ENCODE peak calls at places on chromosomes 4 and X, in nine cellular contexts. E is iris pigment epithelial cell; D is ascending aorta; K is stimulated activated CD4-positive, alpha-beta T cell treated with anti-CD3 and anti-CD28 coated beads, TNF-alpha, amount 100 ng/mL, for 1 hour; W is AG09309; G is ELR; H is immature natural killer cell; L is H54; Z is NCI-H524. I is an unnamed sample.
A peak's percentile ranks its signal among the peaks of the same experiment; 100 is the strongest.

GRCh38 chr4:164097119-164097518 is 602.6 kb downstream of the TMA16 start:
- DNase-seq in W (no peak), H (no peak), Z (no peak), G (peak; percentile 1), D (no peak), L (no peak), K (no peak), E (no peak), I (no peak)

GRCh38 chr4:164571593-164572385 is 182.1 kb upstream of the SMIM31 start:
- DNase-seq in G (no peak), H (no peak), E (peak; percentile 14), L (no peak), D (no peak), K (no peak), W (no peak), Z (no peak), I (peak; percentile 41)

GRCh38 chrX:116379854-116380253 is 56.6 kb upstream of the SLC6A14 start:
- DNase-seq in Z (no peak), E (peak; percentile 83), W (no peak), H (no peak), G (peak; percentile 83), L (peak; percentile 1), D (no peak), K (no peak), I (peak; percentile 90)

GRCh38 chrX:42846741-42847140 is 68.8 kb upstream of the PPP1R2C start:
- DNase-seq in E (no peak), Z (no peak), G (no peak), L (no peak), K (no peak), W (no peak), H (no peak), D (no peak), I (peak; percentile 0)

GRCh38 chrX:31366076-31366475 is 294.2 kb upstream of the FTHL17 start:
- DNase-seq in D (no peak), K (no peak), G (no peak), Z (no peak), H (no peak), L (no peak), W (no peak), E (no peak), I (no peak)

GRCh38 chr4:4860381-4860802 is 927 bp downstream of the MSX1 start:
- DNase-seq in W (no peak), E (peak; percentile 52), Z (peak; percentile 36), D (no peak), K (no peak), G (no peak), L (peak; percentile 60), H (no peak), I (no peak)

GRCh38 chr4:48813984-48814383 is 16.9 kb upstream of the OCIAD1 start:
- DNase-seq in K (no peak), D (no peak), Z (peak; percentile 95), W (no peak), G (no peak), H (no peak), L (no peak), E (no peak), I (no peak)

GRCh38 chrX:17007134-17007768 is 60.8 kb downstream of the REPS2 start:
- DNase-seq in L (no peak), D (no peak), Z (peak; percentile 87), G (no peak), K (no peak), W (no peak), H (no peak), E (peak; percentile 23), I (peak; percentile 11)

GRCh38 chrX:2336181-2336580 is 164.6 kb downstream of the DHRSX start:
- DNase-seq in K (no peak), H (no peak), D (no peak), L (no peak), E (peak; percentile 32), W (no peak), G (no peak), Z (no peak), I (no peak)

GRCh38 chr4:914531-914930 is 17.6 kb downstream of the GAK start:
- DNase-seq in E (no peak), G (no peak), K (no peak), L (no peak), H (no peak), D (no peak), Z (no peak), W (no peak), I (no peak)

GRCh38 chrX:123408856-123409737 is 225.0 kb downstream of the GRIA3 start:
- DNase-seq in Z (peak; percentile 23), D (no peak), K (no peak), E (peak; percentile 1), G (no peak), H (no peak), W (no peak), L (no peak), I (no peak)

GRCh38 chr4:19944806-19945205 is 306.9 kb upstream of the SLIT2 start:
- DNase-seq in G (no peak), W (no peak), K (no peak), Z (no peak), L (no peak), H (no peak), D (no peak), E (no peak), I (no peak)

GRCh38 chrX:809081-809480 is 178.5 kb downstream of the SHOX start:
- DNase-seq in E (no peak), D (no peak), L (no peak), Z (no peak), K (no peak), W (no peak), H (no peak), G (no peak), I (no peak)

GRCh38 chr4:20367446-20367845 is 115.7 kb downstream of the SLIT2 start:
- DNase-seq in L (no peak), G (no peak), H (no peak), D (no peak), E (peak; percentile 45), W (no peak), K (no peak), Z (no peak), I (no peak)

GRCh38 chr4:1612278-1613098 is 71.6 kb downstream of the FAM53A start:
- DNase-seq in K (no peak), G (no peak), L (no peak), H (no peak), E (no peak), Z (no peak), W (no peak), D (no peak), I (no peak)

GRCh38 chrX:149539283-149540132 is 1.3 kb upstream of the EOLA1 start:
- DNase-seq in Z (peak; percentile 86), L (peak; percentile 59), D (peak; percentile 71), E (peak; percentile 95), G (peak; percentile 89), W (peak; percentile 81), K (peak; percentile 72), H (peak; percentile 90), I (peak; percentile 94)

GRCh38 chr4:94669672-94670664 is 87.8 kb upstream of the BMPR1B start:
- DNase-seq in K (no peak), L (no peak), D (no peak), E (no peak), Z (no peak), G (no peak), W (no peak), H (no peak), I (no peak)

GRCh38 chrX:48971325-48972213 is at the start of gene KCND1:
- DNase-seq in L (no peak), D (peak; percentile 14), G (peak; percentile 66), H (no peak), W (no peak), Z (no peak), E (peak; percentile 38), K (no peak), I (peak; percentile 24)

GRCh38 chrX:133580630-133581029 is 165.3 kb upstream of the GPC4 start:
- DNase-seq in W (peak; percentile 24), L (no peak), E (no peak), G (no peak), Z (peak; percentile 57), D (no peak), K (no peak), H (no peak), I (peak; percentile 7)

GRCh38 chrX:40109288-40110008 is 11.7 kb upstream of the BCOR start:
- DNase-seq in Z (peak; percentile 52), K (no peak), W (no peak), D (no peak), L (no peak), H (no peak), E (peak; percentile 56), G (peak; percentile 71), I (no peak)

GRCh38 chr4:184939978-184940377 is 78.3 kb upstream of the HELT start:
- DNase-seq in W (no peak), Z (no peak), E (no peak), K (no peak), G (no peak), L (no peak), H (no peak), D (no peak), I (no peak)

GRCh38 chr4:111807556-111807955 is 337.7 kb upstream of the FAM241A start:
- DNase-seq in G (no peak), L (no peak), H (no peak), E (no peak), Z (peak; percentile 49), K (no peak), D (no peak), W (no peak), I (no peak)

GRCh38 chrX:7927259-7928167 is at the start of gene PNPLA4:
- DNase-seq in Z (peak; percentile 85), L (peak; percentile 23), E (peak; percentile 79), G (peak; percentile 77), H (peak; percentile 91), K (peak; percentile 64), D (no peak), W (peak; percentile 8), I (peak; percentile 83)

GRCh38 chrX:17788439-17788838 is 51.1 kb downstream of the SCML1 start:
- DNase-seq in Z (peak; percentile 39), E (peak; percentile 15), H (peak; percentile 10), L (peak; percentile 18), D (no peak), K (peak; percentile 13), G (peak; percentile 27), W (no peak), I (peak; percentile 25)

GRCh38 chr4:1582227-1582626 is 101.9 kb downstream of the FAM53A start:
- DNase-seq in G (no peak), H (no peak), Z (no peak), W (no peak), L (no peak), K (no peak), D (no peak), E (no peak), I (no peak)

GRCh38 chr4:118839221-118839927 is 3.4 kb upstream of the SEC24D start:
- DNase-seq in L (no peak), D (no peak), E (no peak), H (no peak), K (no peak), Z (no peak), W (no peak), G (no peak), I (no peak)

GRCh38 chr4:122152699-122153328 is 683 bp downstream of the BLTP1 start:
- DNase-seq in D (no peak), Z (no peak), K (no peak), H (peak; percentile 47), L (peak; percentile 11), G (peak; percentile 47), W (no peak), E (peak; percentile 39), I (peak; percentile 21)

GRCh38 chrX:1496076-1496475 is 40.9 kb downstream of the P2RY8 start:
- DNase-seq in D (no peak), E (no peak), G (no peak), H (no peak), Z (no peak), W (no peak), K (no peak), L (no peak), I (no peak)

GRCh38 chrX:35670894-35671293 is 127.2 kb upstream of the MAGEB16 start:
- DNase-seq in G (no peak), L (no peak), K (no peak), W (no peak), H (no peak), E (no peak), D (no peak), Z (no peak), I (no peak)

GRCh38 chrX:9785252-9785943 is 831 bp upstream of the SHROOM2 start:
- DNase-seq in G (no peak), Z (no peak), E (no peak), W (no peak), D (no peak), L (no peak), K (no peak), H (no peak), I (peak; percentile 2)

GRCh38 chrX:17613979-17614572 is 123.2 kb upstream of the SCML1 start:
- DNase-seq in K (no peak), E (peak; percentile 68), W (peak; percentile 21), D (no peak), L (no peak), Z (no peak), H (no peak), G (no peak), I (peak; percentile 61)